ENCODE peak calls at places on chromosomes 1 and 21, in ten cellular contexts. D, B, O, J, U, F, I, K, C and T are unnamed samples.

GRCh38 chr1:244231193-244231571 is 180.1 kb downstream of the ZBTB18 start:
- DNase-seq in B (no peak), I (no peak), D (no peak), K (peak; percentile 48), J (no peak), C (no peak), O (no peak), F (no peak), U (peak; percentile 64), T (no peak)

GRCh38 chr1:240210026-240210425 is 118.3 kb downstream of the FMN2 start:
- DNase-seq in C (no peak), U (peak; percentile 67), J (no peak), O (no peak), K (no peak), B (no peak), D (no peak), F (no peak), I (no peak), T (no peak)

GRCh38 chr1:150521196-150521968 is 5.8 kb downstream of the FALEC start:
- DNase-seq in J (no peak), D (no peak), I (no peak), U (no peak), F (no peak), C (no peak), K (no peak), O (no peak), B (no peak), T (no peak)

GRCh38 chr1:215076312-215076711 is 6.2 kb upstream of the KCNK2 start:
- DNase-seq in J (peak; percentile 48), C (peak; percentile 70), I (peak; percentile 49), K (peak; percentile 50), D (peak; percentile 15), B (no peak), U (peak; percentile 66), F (no peak), O (peak; percentile 38), T (peak; percentile 10)

GRCh38 chr1:214329456-214330220 is 48.7 kb downstream of the SMYD2 start:
- DNase-seq in B (no peak), C (no peak), D (no peak), J (no peak), O (no peak), K (no peak), I (no peak), F (no peak), U (peak; percentile 42), T (no peak)

GRCh38 chr1:240435996-240436566 is 175.9 kb downstream of the GREM2 start:
- DNase-seq in I (no peak), U (peak; percentile 93), B (no peak), O (no peak), C (no peak), K (peak; percentile 5), D (no peak), J (no peak), F (no peak), T (no peak)

GRCh38 chr21:14687277-14687642 is 141.1 kb upstream of the SAMSN1 start:
- DNase-seq in B (no peak), K (no peak), D (peak; percentile 23), U (peak; percentile 14), J (no peak), C (peak; percentile 81), F (no peak), I (no peak), O (no peak), T (no peak)

GRCh38 chr1:208164609-208165008 is 79.6 kb downstream of the PLXNA2 start:
- DNase-seq in O (no peak), J (no peak), D (no peak), F (no peak), U (no peak), C (no peak), B (no peak), K (no peak), I (no peak), T (no peak)

GRCh38 chr1:231693361-231694080 is 66.9 kb downstream of the DISC1 start:
- DNase-seq in U (no peak), F (no peak), I (no peak), O (no peak), C (no peak), J (no peak), D (no peak), B (no peak), K (no peak), T (no peak)

GRCh38 chr1:17081439-17081838 is 27.6 kb upstream of the SDHB start:
- DNase-seq in D (no peak), I (no peak), B (no peak), O (no peak), F (no peak), U (no peak), J (no peak), C (peak; percentile 72), K (no peak), T (no peak)

GRCh38 chr1:32219022-32219421 is 3.1 kb downstream of the TMEM234 start:
- DNase-seq in F (no peak), O (no peak), B (no peak), K (no peak), C (no peak), D (no peak), U (no peak), I (no peak), J (no peak), T (no peak)

GRCh38 chr1:115331531-115332331 is 6.3 kb downstream of the NGF start:
- DNase-seq in I (no peak), U (no peak), D (no peak), O (no peak), K (no peak), J (peak; percentile 59), C (no peak), B (no peak), F (no peak), T (no peak)

GRCh38 chr21:42652527-42653491 is 612 bp upstream of the PDE9A start:
- DNase-seq in F (peak; percentile 63), J (peak; percentile 39), B (peak; percentile 76), U (no peak), K (peak; percentile 29), O (no peak), C (no peak), I (peak; percentile 86), D (no peak), T (no peak)

GRCh38 chr1:33852711-33853110 is 11.2 kb upstream of the HMGB4 start:
- DNase-seq in J (no peak), O (no peak), K (no peak), I (no peak), F (no peak), B (no peak), C (no peak), D (no peak), U (no peak), T (no peak)

GRCh38 chr1:228867951-228868730 is 132.9 kb downstream of the RHOU start:
- DNase-seq in U (no peak), C (no peak), J (no peak), B (no peak), O (no peak), K (no peak), F (no peak), D (no peak), I (no peak), T (no peak)

GRCh38 chr1:90919190-90919719 is 102.6 kb downstream of the ZNF644 start:
- DNase-seq in J (no peak), C (peak; percentile 24), U (no peak), B (no peak), F (no peak), I (no peak), D (no peak), K (no peak), O (no peak), T (no peak)

GRCh38 chr1:212181015-212181891 is 104.0 kb upstream of the PPP2R5A start:
- DNase-seq in I (no peak), F (no peak), J (no peak), U (no peak), C (no peak), B (no peak), D (no peak), O (no peak), K (no peak), T (no peak)

GRCh38 chr1:64581786-64582185 is 111.9 kb downstream of the CACHD1 start:
- DNase-seq in O (no peak), K (no peak), B (no peak), F (no peak), C (no peak), U (no peak), I (no peak), J (no peak), D (no peak), T (no peak)
- TF ChIP-seq CTCF in O (no peak), K (no peak), B (no peak), F (no peak), C (no peak), U (no peak), I (no peak), J (no peak), D (no peak), T (no peak)

DNA sequence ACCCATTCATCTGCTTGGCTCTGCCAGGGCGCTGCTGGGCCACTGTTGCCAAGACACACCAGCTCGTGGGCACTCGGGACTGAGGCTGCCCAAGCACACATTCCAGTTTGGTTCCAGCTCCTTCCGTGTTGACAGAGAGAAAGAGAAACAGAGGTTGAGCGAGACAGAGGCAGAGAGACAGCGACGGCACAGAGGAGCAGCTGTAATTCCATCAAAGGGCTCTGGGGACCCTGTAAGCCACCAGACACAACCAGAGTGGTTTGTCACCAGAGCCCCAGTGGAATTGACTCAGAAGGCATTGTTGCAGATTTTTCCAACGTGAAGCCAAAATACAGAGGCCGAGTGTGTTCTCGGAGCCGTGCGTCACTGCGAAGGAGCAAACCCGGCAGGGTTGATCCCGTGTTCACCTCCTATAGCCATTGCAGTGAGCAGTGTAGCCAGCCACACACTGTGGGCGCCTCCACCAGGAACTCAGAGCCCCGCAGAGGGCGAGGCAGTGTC is 33.5 kb downstream of the SYF2 start:
- DNase-seq in D (no peak), C (peak; percentile 31), K (peak; percentile 21), F (peak; percentile 20), I (no peak), U (no peak), B (no peak), O (no peak), J (no peak), T (peak; percentile 42)
- TF ChIP-seq CTCF in D (no peak), C (peak; percentile 30), K (no peak), F (no peak), I (no peak), U (no peak), B (no peak), O (no peak), J (no peak), T (peak; percentile 30)

GRCh38 chr1:162091681-162092524 is 22.4 kb downstream of the NOS1AP start:
- DNase-seq in D (no peak), U (no peak), K (no peak), J (no peak), F (no peak), O (no peak), I (no peak), C (no peak), B (no peak), T (no peak)
- TF ChIP-seq CTCF in D (no peak), U (no peak), K (no peak), J (no peak), F (no peak), O (no peak), I (no peak), C (no peak), B (no peak), T (no peak)

DNA sequence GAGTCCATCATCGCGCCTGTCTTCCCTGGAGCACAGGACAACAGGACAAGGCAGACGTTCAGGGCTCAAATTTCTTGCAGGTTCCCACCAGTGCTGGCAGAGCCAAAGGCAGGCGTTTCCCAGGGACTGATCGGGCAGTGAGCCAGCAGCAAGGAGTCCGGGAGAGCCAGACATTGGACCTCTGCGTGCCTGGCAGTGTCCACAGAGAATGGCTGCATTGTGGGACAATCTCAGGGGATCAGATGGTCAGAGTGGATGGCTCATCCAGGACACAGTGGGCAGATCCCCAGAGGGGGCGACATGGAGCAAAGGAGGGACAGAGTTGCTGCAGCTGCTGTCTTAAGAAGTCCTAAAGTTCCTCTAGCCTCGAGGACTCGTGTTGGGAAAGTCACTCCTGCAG is 4.6 kb downstream of the TMEM63A start:
- DNase-seq in J (peak; percentile 45), I (peak; percentile 76), U (no peak), F (peak; percentile 52), K (no peak), O (no peak), C (peak; percentile 32), B (peak; percentile 67), D (no peak), T (peak; percentile 42)
- TF ChIP-seq CTCF in J (peak; percentile 68), I (peak; percentile 55), U (peak; percentile 54), F (peak; percentile 51), K (peak; percentile 30), O (peak; percentile 71), C (peak; percentile 45), B (peak; percentile 59), D (no peak), T (peak; percentile 30)